ENCODE peak calls at places on chromosomes 13 and 19, in five cellular contexts. L is pancreas; S is naive thymus-derived CD4-positive, alpha-beta T cell; O is stomach; P is spleen. N is an unnamed sample. For H3K4me1, the result is how much of the 10 kb centered on the place peaks cover.

GRCh38 chr19:38880882-38881609 is 3.0 kb upstream of the RINL start:
- DNase-seq in L (no peak), O (no peak), P (peak), S (no peak), N (no peak)

GRCh38 chr13:70668983-70669382 is 560.7 kb upstream of the KLHL1 start:
- DNase-seq in L (no peak), S (no peak), O (no peak), P (no peak), N (no peak)

GRCh38 chr13:23087884-23088283 is 92.9 kb upstream of the SGCG start:
- DNase-seq in S (no peak), P (no peak), L (no peak), O (no peak), N (peak)

GRCh38 chr13:33150146-33150545 is 133.9 kb downstream of the KL start:
- DNase-seq in L (no peak), P (no peak), O (no peak), S (no peak), N (peak)

GRCh38 chr13:37168922-37169321 is 63.5 kb upstream of the CSNK1A1L start:
- DNase-seq in S (no peak), P (no peak), O (no peak), L (no peak), N (no peak)

GRCh38 chr13:34076943-34077703 is 259.2 kb downstream of the RFC3 start:
- DNase-seq in O (no peak), P (no peak), L (no peak), S (no peak), N (peak)

GRCh38 chr13:20482275-20482761 is 43.3 kb downstream of the CRYL1 start:
- DNase-seq in P (no peak), S (no peak), L (no peak), O (no peak), N (peak)

GRCh38 chr19:35845215-35846037 is 6.9 kb downstream of the NPHS1 start:
- DNase-seq in L (peak), O (no peak), S (no peak), P (peak), N (no peak)

GRCh38 chr13:95644611-95645052 is at the start of gene DZIP1:
- DNase-seq in O (peak), L (peak), P (peak), S (no peak), N (peak)

GRCh38 chr13:76980075-76980718 is 11.7 kb upstream of the CLN5 start:
- DNase-seq in S (peak), P (peak), L (peak), O (peak), N (peak)

GRCh38 chr13:113069861-113070805 is 35.5 kb upstream of the F7 start:
- DNase-seq in P (peak), L (no peak), S (no peak), O (no peak), N (no peak)

GRCh38 chr13:88144580-88144979 is 473.4 kb downstream of the SLITRK5 start:
- DNase-seq in O (no peak), S (no peak), P (no peak), L (no peak), N (no peak)

GRCh38 chr13:69856331-69856730 is 251.3 kb upstream of the ATXN8OS start:
- DNase-seq in L (no peak), S (no peak), O (no peak), P (no peak), N (no peak)

GRCh38 chr13:97974773-97975172 is 21.3 kb downstream of the IPO5 start:
- DNase-seq in P (no peak), S (no peak), O (no peak), L (no peak), N (no peak)

GRCh38 chr13:50344717-50345116 is 329.5 kb downstream of the KCNRG start:
- DNase-seq in O (no peak), P (no peak), S (no peak), L (no peak), N (no peak)

GRCh38 chr19:47765522-47766358 is 12.8 kb upstream of the SELENOW start:
- DNase-seq in P (peak), O (peak), L (peak), S (no peak), N (peak)

GRCh38 chr19:45630463-45630862 is 8.7 kb downstream of the EML2 start:
- DNase-seq in L (no peak), O (no peak), S (no peak), P (no peak), N (peak)

GRCh38 chr13:53749306-53749705 is 720.7 kb downstream of the OLFM4 start:
- DNase-seq in L (no peak), S (no peak), P (no peak), O (no peak), N (no peak)

GRCh38 chr13:112522578-112522977 is 65.4 kb downstream of the TUBGCP3 start:
- DNase-seq in P (no peak), O (no peak), S (no peak), L (no peak), N (no peak)

GRCh38 chr19:10763399-10763798 is 45.5 kb downstream of the DNM2 start:
- DNase-seq in L (no peak), O (no peak), S (no peak), P (no peak), N (no peak)

GRCh38 chr19:35055715-35056179 is 14.2 kb downstream of the HPN start:
- DNase-seq in O (no peak), S (no peak), L (no peak), P (no peak), N (no peak)

GRCh38 chr19:49190781-49191180 is 33.2 kb downstream of the TRPM4 start:
- DNase-seq in L (no peak), P (no peak), S (no peak), O (no peak), N (no peak)

GRCh38 chr19:6564393-6564792 is 26.6 kb downstream of the CD70 start:
- DNase-seq in S (no peak), L (no peak), O (no peak), P (no peak), N (peak)

GRCh38 chr19:920051-920857 is 3.1 kb downstream of the KISS1R start:
- DNase-seq in S (peak), O (no peak), P (peak), L (no peak), N (peak)
- H3K4me1 ChIP-seq in S (under half), O (under half), P (half or more), L (under half), N (under half)

GRCh38 chr19:50387176-50387867 is 3.2 kb downstream of the POLD1 start:
- DNase-seq in L (no peak), S (no peak), O (no peak), P (no peak), N (no peak)
- H3K27ac ChIP-seq in L (no peak), S (no peak), O (no peak), P (no peak), N (no peak)

GRCh38 chr19:8501968-8502367 is 472 bp downstream of the PRAM1 start:
- DNase-seq in L (no peak), S (no peak), O (no peak), P (no peak), N (no peak)

GRCh38 chr19:8504171-8504570 is 1.7 kb upstream of the PRAM1 start:
- DNase-seq in S (no peak), O (no peak), P (no peak), L (no peak), N (no peak)

GRCh38 chr19:8506402-8506957 is 4.0 kb upstream of the PRAM1 start:
- DNase-seq in P (no peak), O (no peak), S (no peak), L (no peak), N (peak)

GRCh38 chr19:8503506-8503905 is 1.1 kb upstream of the PRAM1 start:
- DNase-seq in O (no peak), P (no peak), S (no peak), L (no peak), N (no peak)

GRCh38 chr19:8505680-8506401 is 3.4 kb upstream of the PRAM1 start:
- DNase-seq in S (peak), O (peak), P (peak), L (peak), N (peak)
- H3K4me1 ChIP-seq in S (under half), O (under half), P (half or more), L (under half), N (under half)

GRCh38 chr19:3367572-3368440 is 1.4 kb downstream of the NFIC start:
- DNase-seq in P (no peak), S (no peak), O (no peak), L (no peak), N (peak)
- H3K27ac ChIP-seq in P (peak), S (no peak), O (peak), L (peak), N (peak)

DNA sequence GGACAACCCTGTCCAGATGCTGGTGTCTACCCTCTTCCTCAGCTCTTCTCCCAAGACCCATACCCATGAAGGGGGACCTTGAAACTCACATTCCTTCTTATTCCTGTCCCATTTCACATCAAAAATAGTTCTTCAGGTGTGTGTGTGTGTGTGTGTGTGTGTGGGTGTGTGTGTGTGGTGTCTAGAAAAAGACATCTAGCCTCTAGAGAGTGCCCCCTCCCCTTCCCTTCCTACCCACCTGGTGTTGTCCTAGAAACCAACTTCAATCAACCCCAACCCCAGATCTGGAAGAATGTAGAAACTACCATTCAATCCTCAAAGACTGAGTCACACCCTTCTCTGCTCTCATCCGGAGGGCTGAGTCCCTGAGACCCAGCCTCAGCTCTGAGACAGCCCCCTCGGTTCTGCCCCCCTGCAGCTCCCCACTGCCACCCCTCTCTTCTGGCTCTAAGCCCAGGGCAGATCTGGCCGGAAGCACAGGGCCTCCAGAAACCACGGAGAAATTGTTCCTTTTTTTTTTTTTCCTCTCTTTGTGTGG is 3.5 kb downstream of the KCNN4 start:
- DNase-seq in O (no peak), S (peak), P (peak), L (no peak), N (peak)
- H3K4me1 ChIP-seq in O (under half), S (under half), P (half or more), L (under half), N (under half)

DNA sequence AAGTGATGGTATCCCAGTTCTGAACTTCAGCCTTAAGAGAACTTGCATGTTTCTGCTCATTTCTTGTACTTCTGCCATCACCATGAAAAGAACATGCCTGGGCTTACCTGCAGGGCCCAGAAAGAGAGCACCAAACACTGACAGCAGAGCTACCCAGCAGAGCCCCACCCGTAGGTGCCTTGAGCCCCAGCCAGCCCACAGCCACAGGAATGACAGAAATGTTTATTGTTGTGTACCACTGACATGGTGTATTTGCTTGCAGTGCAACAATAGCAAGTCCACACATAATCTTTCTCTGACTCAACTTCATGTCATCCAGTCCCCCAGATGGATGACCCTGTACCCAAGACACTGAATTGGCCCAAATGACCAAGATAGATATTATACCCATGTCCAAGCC is 195.2 kb downstream of the TSHZ3 start:
- DNase-seq in L (no peak), S (no peak), P (no peak), O (no peak), N (no peak)
- H3K27ac ChIP-seq in L (no peak), S (no peak), P (no peak), O (no peak), N (no peak)

DNA sequence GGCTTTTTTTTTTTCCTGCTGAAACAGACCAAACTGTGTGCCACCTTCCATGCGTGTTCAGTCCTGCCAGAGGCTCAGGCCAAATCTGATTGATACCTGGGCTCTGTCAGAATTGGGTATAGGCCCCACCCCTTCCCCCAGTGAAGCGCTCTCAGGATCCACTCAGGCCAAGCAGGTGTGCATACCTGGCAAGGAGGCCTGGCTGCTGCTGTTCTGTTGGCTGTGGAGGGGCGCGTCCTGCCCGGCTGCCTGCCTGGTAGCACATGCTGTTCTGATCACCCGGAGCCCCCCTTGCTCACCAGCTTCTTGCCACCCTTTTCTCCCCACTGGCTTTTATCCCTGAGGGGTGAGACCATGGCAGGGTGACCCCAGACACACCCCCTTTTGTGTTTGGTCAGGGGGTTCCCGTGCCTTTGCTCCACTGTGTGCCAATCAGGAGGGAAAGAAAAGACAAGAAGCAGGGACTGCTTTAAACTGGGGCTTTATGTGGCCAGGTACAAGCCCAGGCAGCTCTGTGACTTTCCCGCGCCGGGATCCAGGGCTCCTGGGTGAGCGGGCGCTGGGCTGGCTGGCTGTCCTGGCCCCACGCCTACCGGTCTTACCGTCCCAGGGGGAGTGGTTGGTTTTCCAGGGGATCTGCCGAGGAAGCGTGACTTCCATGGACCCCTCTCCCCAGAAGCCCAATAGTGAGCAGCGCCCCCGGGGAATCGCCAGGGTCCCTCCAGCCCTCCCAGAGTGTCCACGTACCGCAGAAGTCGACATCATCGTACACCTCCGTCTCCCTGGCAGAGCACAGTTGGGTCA is 12.6 kb downstream of the PRAM1 start:
- DNase-seq in P (peak), O (no peak), L (no peak), S (no peak), N (no peak)
- H3K4me1 ChIP-seq in P (half or more), O (under half), L (under half), S (under half), N (under half)

DNA sequence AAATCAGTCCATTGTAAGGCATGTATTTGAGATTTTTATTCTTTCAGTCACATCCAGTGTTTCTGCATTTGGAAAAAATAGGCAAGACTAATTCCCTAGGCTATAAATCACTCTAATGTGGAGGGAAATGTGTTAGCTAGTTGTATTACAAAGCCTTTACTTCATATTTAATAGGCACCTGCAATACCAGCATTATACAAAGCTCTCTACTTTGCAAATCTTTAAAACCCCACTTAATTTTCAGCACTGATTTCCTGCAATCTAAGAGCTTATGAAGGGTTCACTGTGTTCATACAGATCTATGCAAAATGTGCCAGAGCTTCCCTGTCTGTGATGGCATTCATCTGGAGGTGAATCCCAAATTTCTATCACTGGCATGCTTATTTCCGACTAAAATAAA is 12.2 kb downstream of the PCDH9 start:
- DNase-seq in S (no peak), L (no peak), P (no peak), O (no peak), N (no peak)
- H3K27ac ChIP-seq in S (no peak), L (no peak), P (no peak), O (no peak), N (no peak)

DNA sequence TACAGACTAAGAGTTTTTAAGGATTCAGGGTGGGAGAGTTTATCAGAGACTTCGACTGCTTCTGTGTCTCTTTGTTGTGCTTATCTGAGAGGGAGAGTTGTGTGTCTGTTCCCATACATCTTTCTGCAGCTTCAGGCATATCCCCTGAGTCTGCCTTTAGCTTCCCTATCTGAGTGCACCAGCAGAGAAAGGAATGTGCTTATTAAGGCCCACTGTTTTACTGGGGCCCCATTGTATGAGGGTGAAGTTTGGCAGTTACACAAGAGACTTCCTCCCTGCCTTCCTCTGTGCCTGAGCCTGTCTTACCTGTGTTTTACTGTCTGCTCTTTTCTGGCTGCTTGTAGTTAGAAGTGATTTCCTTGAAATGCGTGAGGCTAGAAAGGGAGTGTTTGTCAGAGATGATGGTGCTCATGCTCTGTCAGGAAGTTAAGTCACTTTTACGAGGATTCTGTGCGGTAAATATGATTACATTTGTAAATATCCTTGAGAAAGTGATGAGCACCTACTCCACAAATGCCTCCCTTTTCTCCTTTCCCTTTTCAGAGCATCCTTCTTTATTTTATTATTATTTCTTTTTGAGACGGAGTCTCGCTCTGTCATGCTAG is 1228.9 kb upstream of the MIR17HG start:
- DNase-seq in L (no peak), S (no peak), O (no peak), P (no peak), N (peak)
- H3K4me1 ChIP-seq in L (under half), S (under half), O (under half), P (under half), N (under half)

N was measured in A673.